ENCODE peak calls at places on chromosomes 7 and 10, in ten cellular contexts. One of them, this sample, is unnamed.

GRCh38 chr7:77786741-77787140 is 11.5 kb downstream of the TMEM60 start:
- DNase-seq in CD4-positive, alpha-beta T cell: no peak
- DNase-seq in PC-9: no peak
- DNase-seq in spleen: no peak
- DNase-seq in body of pancreas: no peak
- DNase-seq in cardiac muscle cell: no peak
- DNase-seq in HCT116: no peak
- DNase-seq in endodermal cell: no peak
- DNase-seq in substantia nigra: no peak
- DNase-seq in left ventricle myocardium inferior: no peak
- DNase-seq in this sample: no peak

GRCh38 chr10:89526396-89526795 is 9.0 kb downstream of the SLC16A12 start:
- DNase-seq in CD4-positive, alpha-beta T cell: no peak
- DNase-seq in PC-9: no peak
- DNase-seq in spleen: no peak
- DNase-seq in body of pancreas: peak
- DNase-seq in cardiac muscle cell: no peak
- DNase-seq in HCT116: no peak
- DNase-seq in endodermal cell: no peak
- DNase-seq in substantia nigra: no peak
- DNase-seq in left ventricle myocardium inferior: no peak
- DNase-seq in this sample: no peak

GRCh38 chr7:26165950-26166680 is 14.1 kb downstream of the NFE2L3 start:
- DNase-seq in CD4-positive, alpha-beta T cell: no peak
- DNase-seq in PC-9: no peak
- DNase-seq in spleen: no peak
- DNase-seq in body of pancreas: no peak
- DNase-seq in cardiac muscle cell: no peak
- DNase-seq in HCT116: no peak
- DNase-seq in endodermal cell: no peak
- DNase-seq in substantia nigra: no peak
- DNase-seq in left ventricle myocardium inferior: no peak
- DNase-seq in this sample: no peak

GRCh38 chr7:36763084-36763807 is 39.0 kb upstream of the AOAH start:
- DNase-seq in CD4-positive, alpha-beta T cell: no peak
- DNase-seq in PC-9: no peak
- DNase-seq in spleen: no peak
- DNase-seq in body of pancreas: no peak
- DNase-seq in cardiac muscle cell: peak
- DNase-seq in HCT116: no peak
- DNase-seq in endodermal cell: no peak
- DNase-seq in substantia nigra: no peak
- DNase-seq in left ventricle myocardium inferior: no peak
- DNase-seq in this sample: no peak

GRCh38 chr7:66921396-66921917 is 432 bp downstream of the TMEM248 start:
- DNase-seq in CD4-positive, alpha-beta T cell: no peak
- DNase-seq in PC-9: no peak
- DNase-seq in spleen: peak
- DNase-seq in body of pancreas: peak
- DNase-seq in cardiac muscle cell: peak
- DNase-seq in HCT116: no peak
- DNase-seq in endodermal cell: no peak
- DNase-seq in substantia nigra: no peak
- DNase-seq in left ventricle myocardium inferior: no peak
- DNase-seq in this sample: no peak

GRCh38 chr10:12308976-12309375 is 40.4 kb upstream of the CAMK1D start:
- DNase-seq in CD4-positive, alpha-beta T cell: no peak
- DNase-seq in PC-9: no peak
- DNase-seq in spleen: no peak
- DNase-seq in body of pancreas: no peak
- DNase-seq in cardiac muscle cell: no peak
- DNase-seq in HCT116: no peak
- DNase-seq in endodermal cell: no peak
- DNase-seq in substantia nigra: no peak
- DNase-seq in left ventricle myocardium inferior: no peak
- DNase-seq in this sample: no peak

GRCh38 chr7:34751725-34752643 is 94.0 kb downstream of the NPSR1 start:
- DNase-seq in CD4-positive, alpha-beta T cell: no peak
- DNase-seq in PC-9: no peak
- DNase-seq in spleen: no peak
- DNase-seq in body of pancreas: no peak
- DNase-seq in cardiac muscle cell: no peak
- DNase-seq in HCT116: no peak
- DNase-seq in endodermal cell: no peak
- DNase-seq in substantia nigra: no peak
- DNase-seq in left ventricle myocardium inferior: no peak
- DNase-seq in this sample: no peak

GRCh38 chr7:90262438-90262837 is 17.5 kb downstream of the CFAP69 start:
- DNase-seq in CD4-positive, alpha-beta T cell: no peak
- DNase-seq in PC-9: no peak
- DNase-seq in spleen: no peak
- DNase-seq in body of pancreas: no peak
- DNase-seq in cardiac muscle cell: peak
- DNase-seq in HCT116: peak
- DNase-seq in endodermal cell: no peak
- DNase-seq in substantia nigra: no peak
- DNase-seq in left ventricle myocardium inferior: no peak
- DNase-seq in this sample: no peak

GRCh38 chr7:149295481-149295850 is 33.5 kb downstream of the ZNF783 start:
- DNase-seq in CD4-positive, alpha-beta T cell: no peak
- DNase-seq in PC-9: no peak
- DNase-seq in spleen: no peak
- DNase-seq in body of pancreas: no peak
- DNase-seq in cardiac muscle cell: no peak
- DNase-seq in HCT116: no peak
- DNase-seq in endodermal cell: no peak
- DNase-seq in substantia nigra: no peak
- DNase-seq in left ventricle myocardium inferior: no peak
- DNase-seq in this sample: no peak

GRCh38 chr7:103447073-103447960 is 1.3 kb upstream of the SLC26A5 start:
- DNase-seq in CD4-positive, alpha-beta T cell: peak
- DNase-seq in PC-9: no peak
- DNase-seq in spleen: no peak
- DNase-seq in body of pancreas: peak
- DNase-seq in cardiac muscle cell: peak
- DNase-seq in HCT116: peak
- DNase-seq in endodermal cell: peak
- DNase-seq in substantia nigra: no peak
- DNase-seq in left ventricle myocardium inferior: no peak
- DNase-seq in this sample: peak

GRCh38 chr10:75283150-75284096 is 47.7 kb upstream of the COMTD1 start:
- DNase-seq in CD4-positive, alpha-beta T cell: no peak
- DNase-seq in PC-9: no peak
- DNase-seq in spleen: no peak
- DNase-seq in body of pancreas: peak
- DNase-seq in cardiac muscle cell: peak
- DNase-seq in HCT116: no peak
- DNase-seq in endodermal cell: peak
- DNase-seq in substantia nigra: no peak
- DNase-seq in left ventricle myocardium inferior: peak
- DNase-seq in this sample: no peak

GRCh38 chr7:95593343-95593742 is 3.0 kb downstream of the PDK4 start:
- DNase-seq in CD4-positive, alpha-beta T cell: no peak
- DNase-seq in PC-9: no peak
- DNase-seq in spleen: no peak
- DNase-seq in body of pancreas: no peak
- DNase-seq in cardiac muscle cell: no peak
- DNase-seq in HCT116: no peak
- DNase-seq in endodermal cell: no peak
- DNase-seq in substantia nigra: no peak
- DNase-seq in left ventricle myocardium inferior: no peak
- DNase-seq in this sample: no peak
- H3K27ac ChIP-seq in CD4-positive, alpha-beta T cell: no peak
- H3K27ac ChIP-seq in PC-9: no peak
- H3K27ac ChIP-seq in spleen: peak
- H3K27ac ChIP-seq in body of pancreas: no peak
- H3K27ac ChIP-seq in cardiac muscle cell: no peak
- H3K27ac ChIP-seq in HCT116: no peak
- H3K27ac ChIP-seq in endodermal cell: no peak
- H3K27ac ChIP-seq in substantia nigra: no peak
- H3K27ac ChIP-seq in left ventricle myocardium inferior: peak
- H3K27ac ChIP-seq in this sample: peak

DNA sequence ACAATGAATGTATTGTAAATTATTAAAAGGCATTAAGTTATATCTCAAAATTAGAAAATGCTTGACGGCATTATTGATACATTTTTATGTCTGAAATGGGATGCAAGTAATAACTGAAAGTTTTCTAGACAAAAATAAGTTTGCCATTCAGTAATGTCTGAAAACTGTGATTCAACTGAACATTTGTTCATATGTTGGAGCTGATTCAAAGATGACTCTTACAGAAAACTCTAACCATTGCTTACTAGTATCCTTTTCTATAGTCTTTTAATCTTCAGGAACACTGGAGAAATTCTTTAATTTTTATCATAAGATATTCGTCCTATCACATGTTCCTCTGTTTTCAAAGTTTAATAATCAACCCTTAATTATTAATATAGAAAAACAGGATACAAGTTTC is 71.1 kb upstream of the TFEC start:
- DNase-seq in CD4-positive, alpha-beta T cell: no peak
- DNase-seq in PC-9: no peak
- DNase-seq in spleen: no peak
- DNase-seq in body of pancreas: no peak
- DNase-seq in cardiac muscle cell: peak
- DNase-seq in HCT116: no peak
- DNase-seq in endodermal cell: no peak
- DNase-seq in substantia nigra: no peak
- DNase-seq in left ventricle myocardium inferior: no peak
- DNase-seq in this sample: no peak
- H3K27ac ChIP-seq in CD4-positive, alpha-beta T cell: no peak
- H3K27ac ChIP-seq in PC-9: no peak
- H3K27ac ChIP-seq in spleen: no peak
- H3K27ac ChIP-seq in body of pancreas: no peak
- H3K27ac ChIP-seq in cardiac muscle cell: no peak
- H3K27ac ChIP-seq in HCT116: no peak
- H3K27ac ChIP-seq in endodermal cell: no peak
- H3K27ac ChIP-seq in substantia nigra: no peak
- H3K27ac ChIP-seq in left ventricle myocardium inferior: no peak
- H3K27ac ChIP-seq in this sample: no peak

GRCh38 chr10:43409385-43410109 is 561 bp upstream of the HNRNPF start:
- DNase-seq in CD4-positive, alpha-beta T cell: peak
- DNase-seq in PC-9: no peak
- DNase-seq in spleen: peak
- DNase-seq in body of pancreas: peak
- DNase-seq in cardiac muscle cell: peak
- DNase-seq in HCT116: no peak
- DNase-seq in endodermal cell: no peak
- DNase-seq in substantia nigra: no peak
- DNase-seq in left ventricle myocardium inferior: peak
- DNase-seq in this sample: no peak

GRCh38 chr10:43410345-43410744 is 1.4 kb upstream of the HNRNPF start:
- DNase-seq in CD4-positive, alpha-beta T cell: no peak
- DNase-seq in PC-9: no peak
- DNase-seq in spleen: no peak
- DNase-seq in body of pancreas: no peak
- DNase-seq in cardiac muscle cell: no peak
- DNase-seq in HCT116: no peak
- DNase-seq in endodermal cell: no peak
- DNase-seq in substantia nigra: no peak
- DNase-seq in left ventricle myocardium inferior: no peak
- DNase-seq in this sample: no peak

GRCh38 chr10:43407576-43408330 is 1.2 kb downstream of the HNRNPF start:
- DNase-seq in CD4-positive, alpha-beta T cell: peak
- DNase-seq in PC-9: peak
- DNase-seq in spleen: peak
- DNase-seq in body of pancreas: peak
- DNase-seq in cardiac muscle cell: peak
- DNase-seq in HCT116: peak
- DNase-seq in endodermal cell: peak
- DNase-seq in substantia nigra: peak
- DNase-seq in left ventricle myocardium inferior: peak
- DNase-seq in this sample: peak

GRCh38 chr10:43408331-43408709 is 666 bp downstream of the HNRNPF start:
- DNase-seq in CD4-positive, alpha-beta T cell: peak
- DNase-seq in PC-9: no peak
- DNase-seq in spleen: no peak
- DNase-seq in body of pancreas: no peak
- DNase-seq in cardiac muscle cell: no peak
- DNase-seq in HCT116: no peak
- DNase-seq in endodermal cell: no peak
- DNase-seq in substantia nigra: no peak
- DNase-seq in left ventricle myocardium inferior: no peak
- DNase-seq in this sample: no peak

DNA sequence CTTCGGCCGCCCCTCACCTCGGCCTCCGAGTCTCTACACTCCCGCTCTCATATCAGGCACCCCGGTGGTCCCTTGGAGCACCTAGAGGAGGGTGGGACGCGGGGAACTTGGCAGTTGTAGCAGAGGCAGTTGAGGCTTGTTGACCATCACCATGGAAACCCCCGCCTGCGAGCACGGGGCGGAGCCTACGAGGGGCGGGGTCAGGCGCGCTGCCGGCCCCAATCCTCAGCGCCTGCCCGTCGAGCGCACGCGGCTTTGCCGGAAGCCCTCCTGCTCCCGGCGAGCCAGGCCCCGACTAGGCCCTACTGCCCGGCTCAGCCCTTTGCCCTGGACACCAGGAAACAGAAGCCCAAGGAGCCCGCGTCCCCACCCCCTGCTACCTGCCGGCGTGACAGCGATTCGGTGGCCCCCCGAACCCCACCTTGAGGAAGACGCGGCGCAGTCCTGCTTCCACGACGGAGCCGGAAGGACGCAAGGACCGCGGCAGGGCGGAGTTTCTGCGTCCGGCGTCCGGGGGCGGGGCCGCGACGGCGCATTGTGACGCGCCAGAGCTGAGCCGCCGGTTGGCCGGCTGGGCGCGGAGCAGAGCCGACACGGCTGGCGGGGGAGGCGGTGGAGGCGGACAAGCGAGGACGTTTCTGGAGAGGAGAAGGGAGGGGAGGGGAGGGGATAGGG is at the start of gene HNRNPF:
- DNase-seq in CD4-positive, alpha-beta T cell: peak
- DNase-seq in PC-9: peak
- DNase-seq in spleen: peak
- DNase-seq in body of pancreas: peak
- DNase-seq in cardiac muscle cell: peak
- DNase-seq in HCT116: peak
- DNase-seq in endodermal cell: peak
- DNase-seq in substantia nigra: peak
- DNase-seq in left ventricle myocardium inferior: peak
- DNase-seq in this sample: peak
- H3K27ac ChIP-seq in CD4-positive, alpha-beta T cell: peak
- H3K27ac ChIP-seq in PC-9: peak
- H3K27ac ChIP-seq in spleen: peak
- H3K27ac ChIP-seq in body of pancreas: peak
- H3K27ac ChIP-seq in cardiac muscle cell: peak
- H3K27ac ChIP-seq in HCT116: peak
- H3K27ac ChIP-seq in endodermal cell: peak
- H3K27ac ChIP-seq in substantia nigra: peak
- H3K27ac ChIP-seq in left ventricle myocardium inferior: peak
- H3K27ac ChIP-seq in this sample: peak

DNA sequence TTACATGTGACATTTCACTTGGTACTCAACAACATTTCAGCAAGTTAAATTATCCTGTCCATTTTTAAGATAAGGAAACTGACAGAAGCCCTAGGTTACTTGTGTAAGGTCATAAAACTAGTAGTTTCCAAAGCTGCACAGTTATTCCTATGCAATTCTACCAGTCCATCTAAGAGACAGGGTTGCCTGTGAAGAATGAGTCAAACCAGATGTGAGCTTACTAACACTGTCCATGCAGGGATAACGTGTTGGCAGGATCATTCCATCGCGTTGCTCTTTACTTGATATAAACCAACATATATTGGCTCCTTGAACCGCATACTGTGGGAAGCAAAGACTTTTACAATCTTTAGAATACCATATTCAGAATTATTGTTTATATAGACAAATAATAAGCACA is 280.9 kb upstream of the HGF start:
- DNase-seq in CD4-positive, alpha-beta T cell: no peak
- DNase-seq in PC-9: no peak
- DNase-seq in spleen: no peak
- DNase-seq in body of pancreas: no peak
- DNase-seq in cardiac muscle cell: peak
- DNase-seq in HCT116: no peak
- DNase-seq in endodermal cell: no peak
- DNase-seq in substantia nigra: no peak
- DNase-seq in left ventricle myocardium inferior: no peak
- DNase-seq in this sample: no peak
- H3K27ac ChIP-seq in CD4-positive, alpha-beta T cell: no peak
- H3K27ac ChIP-seq in PC-9: no peak
- H3K27ac ChIP-seq in spleen: no peak
- H3K27ac ChIP-seq in body of pancreas: no peak
- H3K27ac ChIP-seq in cardiac muscle cell: no peak
- H3K27ac ChIP-seq in HCT116: no peak
- H3K27ac ChIP-seq in endodermal cell: no peak
- H3K27ac ChIP-seq in substantia nigra: no peak
- H3K27ac ChIP-seq in left ventricle myocardium inferior: no peak
- H3K27ac ChIP-seq in this sample: peak

This sample was measured in caudate nucleus.